ENCODE peak calls at places on chromosomes 16 and 17, in six cellular contexts. One of them, this sample, is unnamed.

GRCh38 chr17:46943511-46944393 is 20.8 kb downstream of the GOSR2 start:
- DNase-seq in effector memory CD4-positive, alpha-beta T cell: no peak
- DNase-seq in brain microvascular endothelial cell: peak
- DNase-seq in activated gamma-delta T cell treated with Interleukin-2 at 50 U/mL for 16 hours: no peak
- DNase-seq in iPS DF 6.9: no peak
- DNase-seq in ovary: peak
- DNase-seq in this sample: no peak

GRCh38 chr17:77881545-77881944 is 77.0 kb upstream of the TNRC6C start:
- DNase-seq in brain microvascular endothelial cell: peak
- DNase-seq in iPS DF 6.9: no peak
- DNase-seq in effector memory CD4-positive, alpha-beta T cell: peak
- DNase-seq in ovary: no peak
- DNase-seq in activated gamma-delta T cell treated with Interleukin-2 at 50 U/mL for 16 hours: peak
- DNase-seq in this sample: peak

GRCh38 chr16:80447263-80447662 is 93.5 kb upstream of the DYNLRB2 start:
- DNase-seq in activated gamma-delta T cell treated with Interleukin-2 at 50 U/mL for 16 hours: no peak
- DNase-seq in iPS DF 6.9: no peak
- DNase-seq in ovary: no peak
- DNase-seq in effector memory CD4-positive, alpha-beta T cell: no peak
- DNase-seq in brain microvascular endothelial cell: no peak
- DNase-seq in this sample: no peak

GRCh38 chr17:40605301-40605700 is 40.0 kb upstream of the CCR7 start:
- DNase-seq in ovary: no peak
- DNase-seq in brain microvascular endothelial cell: no peak
- DNase-seq in activated gamma-delta T cell treated with Interleukin-2 at 50 U/mL for 16 hours: peak
- DNase-seq in effector memory CD4-positive, alpha-beta T cell: peak
- DNase-seq in iPS DF 6.9: no peak
- DNase-seq in this sample: peak

GRCh38 chr16:85308585-85309540 is 196.6 kb upstream of the CIBAR2 start:
- DNase-seq in iPS DF 6.9: no peak
- DNase-seq in brain microvascular endothelial cell: no peak
- DNase-seq in effector memory CD4-positive, alpha-beta T cell: no peak
- DNase-seq in activated gamma-delta T cell treated with Interleukin-2 at 50 U/mL for 16 hours: no peak
- DNase-seq in ovary: no peak
- DNase-seq in this sample: no peak

GRCh38 chr16:2148714-2149629 is 547 bp downstream of the RAB26 start:
- DNase-seq in ovary: no peak
- DNase-seq in activated gamma-delta T cell treated with Interleukin-2 at 50 U/mL for 16 hours: no peak
- DNase-seq in brain microvascular endothelial cell: no peak
- DNase-seq in effector memory CD4-positive, alpha-beta T cell: no peak
- DNase-seq in iPS DF 6.9: no peak
- DNase-seq in this sample: no peak

GRCh38 chr17:5488752-5489151 is 2.4 kb downstream of the MIS12 start:
- DNase-seq in brain microvascular endothelial cell: no peak
- DNase-seq in activated gamma-delta T cell treated with Interleukin-2 at 50 U/mL for 16 hours: no peak
- DNase-seq in ovary: peak
- DNase-seq in iPS DF 6.9: no peak
- DNase-seq in effector memory CD4-positive, alpha-beta T cell: no peak
- DNase-seq in this sample: no peak

GRCh38 chr17:57294629-57295501 is 38.5 kb downstream of the MSI2 start:
- DNase-seq in ovary: no peak
- DNase-seq in activated gamma-delta T cell treated with Interleukin-2 at 50 U/mL for 16 hours: peak
- DNase-seq in effector memory CD4-positive, alpha-beta T cell: no peak
- DNase-seq in brain microvascular endothelial cell: peak
- DNase-seq in iPS DF 6.9: no peak
- DNase-seq in this sample: no peak

GRCh38 chr17:68182016-68182315 is 65.9 kb upstream of the AMZ2 start:
- DNase-seq in effector memory CD4-positive, alpha-beta T cell: no peak
- DNase-seq in brain microvascular endothelial cell: no peak
- DNase-seq in ovary: no peak
- DNase-seq in iPS DF 6.9: no peak
- DNase-seq in activated gamma-delta T cell treated with Interleukin-2 at 50 U/mL for 16 hours: no peak
- DNase-seq in this sample: no peak

GRCh38 chr16:69567031-69567680 is 1.4 kb downstream of the NFAT5 start:
- DNase-seq in effector memory CD4-positive, alpha-beta T cell: no peak
- DNase-seq in brain microvascular endothelial cell: peak
- DNase-seq in activated gamma-delta T cell treated with Interleukin-2 at 50 U/mL for 16 hours: no peak
- DNase-seq in ovary: no peak
- DNase-seq in iPS DF 6.9: no peak
- DNase-seq in this sample: no peak

GRCh38 chr16:13911306-13911705 is 8.6 kb upstream of the ERCC4 start:
- DNase-seq in iPS DF 6.9: no peak
- DNase-seq in brain microvascular endothelial cell: no peak
- DNase-seq in ovary: no peak
- DNase-seq in effector memory CD4-positive, alpha-beta T cell: no peak
- DNase-seq in activated gamma-delta T cell treated with Interleukin-2 at 50 U/mL for 16 hours: no peak
- DNase-seq in this sample: no peak

GRCh38 chr16:81415757-81416156 is 28.9 kb upstream of the CMIP start:
- DNase-seq in effector memory CD4-positive, alpha-beta T cell: no peak
- DNase-seq in brain microvascular endothelial cell: no peak
- DNase-seq in activated gamma-delta T cell treated with Interleukin-2 at 50 U/mL for 16 hours: no peak
- DNase-seq in iPS DF 6.9: no peak
- DNase-seq in ovary: no peak
- DNase-seq in this sample: no peak

GRCh38 chr16:89918453-89919347 is at the start of gene MC1R:
- DNase-seq in activated gamma-delta T cell treated with Interleukin-2 at 50 U/mL for 16 hours: no peak
- DNase-seq in ovary: no peak
- DNase-seq in effector memory CD4-positive, alpha-beta T cell: no peak
- DNase-seq in brain microvascular endothelial cell: peak
- DNase-seq in iPS DF 6.9: no peak
- DNase-seq in this sample: peak

GRCh38 chr16:71440669-71441347 is 1.0 kb downstream of the TLE7 start:
- DNase-seq in ovary: no peak
- DNase-seq in iPS DF 6.9: no peak
- DNase-seq in activated gamma-delta T cell treated with Interleukin-2 at 50 U/mL for 16 hours: no peak
- DNase-seq in effector memory CD4-positive, alpha-beta T cell: no peak
- DNase-seq in brain microvascular endothelial cell: no peak
- DNase-seq in this sample: no peak

GRCh38 chr17:73340093-73340596 is 28.3 kb upstream of the CDC42EP4 start:
- DNase-seq in activated gamma-delta T cell treated with Interleukin-2 at 50 U/mL for 16 hours: no peak
- DNase-seq in effector memory CD4-positive, alpha-beta T cell: no peak
- DNase-seq in iPS DF 6.9: no peak
- DNase-seq in ovary: no peak
- DNase-seq in brain microvascular endothelial cell: peak
- DNase-seq in this sample: no peak

GRCh38 chr17:17269926-17270773 is 10.9 kb downstream of the COPS3 start:
- DNase-seq in iPS DF 6.9: peak
- DNase-seq in activated gamma-delta T cell treated with Interleukin-2 at 50 U/mL for 16 hours: no peak
- DNase-seq in ovary: no peak
- DNase-seq in brain microvascular endothelial cell: no peak
- DNase-seq in effector memory CD4-positive, alpha-beta T cell: no peak
- DNase-seq in this sample: no peak

GRCh38 chr17:1713878-1714487 is 3.8 kb upstream of the TLCD2 start:
- DNase-seq in ovary: peak
- DNase-seq in effector memory CD4-positive, alpha-beta T cell: no peak
- DNase-seq in activated gamma-delta T cell treated with Interleukin-2 at 50 U/mL for 16 hours: no peak
- DNase-seq in brain microvascular endothelial cell: no peak
- DNase-seq in iPS DF 6.9: no peak
- DNase-seq in this sample: no peak

GRCh38 chr17:75639327-75639726 is 6.1 kb downstream of the SMIM5 start:
- DNase-seq in ovary: no peak
- DNase-seq in activated gamma-delta T cell treated with Interleukin-2 at 50 U/mL for 16 hours: no peak
- DNase-seq in effector memory CD4-positive, alpha-beta T cell: no peak
- DNase-seq in iPS DF 6.9: no peak
- DNase-seq in brain microvascular endothelial cell: no peak
- DNase-seq in this sample: no peak

GRCh38 chr17:67227488-67227887 is 17.5 kb downstream of the HELZ start:
- DNase-seq in brain microvascular endothelial cell: no peak
- DNase-seq in activated gamma-delta T cell treated with Interleukin-2 at 50 U/mL for 16 hours: no peak
- DNase-seq in effector memory CD4-positive, alpha-beta T cell: no peak
- DNase-seq in ovary: no peak
- DNase-seq in iPS DF 6.9: no peak
- DNase-seq in this sample: no peak

GRCh38 chr17:1762906-1763829 is 1.3 kb downstream of the SERPINF1 start:
- DNase-seq in iPS DF 6.9: no peak
- DNase-seq in effector memory CD4-positive, alpha-beta T cell: no peak
- DNase-seq in brain microvascular endothelial cell: peak
- DNase-seq in ovary: peak
- DNase-seq in activated gamma-delta T cell treated with Interleukin-2 at 50 U/mL for 16 hours: no peak
- DNase-seq in this sample: peak

GRCh38 chr16:9123871-9124270 is 32.4 kb downstream of the HAPSTR1 start:
- DNase-seq in brain microvascular endothelial cell: no peak
- DNase-seq in effector memory CD4-positive, alpha-beta T cell: no peak
- DNase-seq in ovary: no peak
- DNase-seq in iPS DF 6.9: no peak
- DNase-seq in activated gamma-delta T cell treated with Interleukin-2 at 50 U/mL for 16 hours: no peak
- DNase-seq in this sample: no peak

GRCh38 chr17:66383353-66383752 is 80.9 kb downstream of the PRKCA start:
- DNase-seq in activated gamma-delta T cell treated with Interleukin-2 at 50 U/mL for 16 hours: no peak
- DNase-seq in effector memory CD4-positive, alpha-beta T cell: no peak
- DNase-seq in brain microvascular endothelial cell: peak
- DNase-seq in ovary: no peak
- DNase-seq in iPS DF 6.9: no peak
- DNase-seq in this sample: no peak

GRCh38 chr16:27408012-27408601 is 6.1 kb downstream of the IL21R start:
- DNase-seq in iPS DF 6.9: no peak
- DNase-seq in brain microvascular endothelial cell: peak
- DNase-seq in activated gamma-delta T cell treated with Interleukin-2 at 50 U/mL for 16 hours: no peak
- DNase-seq in effector memory CD4-positive, alpha-beta T cell: no peak
- DNase-seq in ovary: no peak
- DNase-seq in this sample: no peak

GRCh38 chr17:72624652-72625051 is 467.8 kb downstream of the SLC39A11 start:
- DNase-seq in effector memory CD4-positive, alpha-beta T cell: no peak
- DNase-seq in brain microvascular endothelial cell: no peak
- DNase-seq in activated gamma-delta T cell treated with Interleukin-2 at 50 U/mL for 16 hours: no peak
- DNase-seq in ovary: no peak
- DNase-seq in iPS DF 6.9: no peak
- DNase-seq in this sample: no peak

GRCh38 chr17:3689262-3690093 is 6.5 kb downstream of the P2RX5 start:
- DNase-seq in activated gamma-delta T cell treated with Interleukin-2 at 50 U/mL for 16 hours: no peak
- DNase-seq in iPS DF 6.9: no peak
- DNase-seq in brain microvascular endothelial cell: no peak
- DNase-seq in ovary: no peak
- DNase-seq in effector memory CD4-positive, alpha-beta T cell: no peak
- DNase-seq in this sample: no peak

GRCh38 chr16:81647527-81647926 is 131.6 kb upstream of the PLCG2 start:
- DNase-seq in ovary: no peak
- DNase-seq in iPS DF 6.9: no peak
- DNase-seq in brain microvascular endothelial cell: peak
- DNase-seq in effector memory CD4-positive, alpha-beta T cell: no peak
- DNase-seq in activated gamma-delta T cell treated with Interleukin-2 at 50 U/mL for 16 hours: no peak
- DNase-seq in this sample: no peak

GRCh38 chr17:63476857-63477470 is at the start of gene ACE:
- DNase-seq in effector memory CD4-positive, alpha-beta T cell: peak
- DNase-seq in activated gamma-delta T cell treated with Interleukin-2 at 50 U/mL for 16 hours: peak
- DNase-seq in iPS DF 6.9: no peak
- DNase-seq in ovary: no peak
- DNase-seq in brain microvascular endothelial cell: no peak
- DNase-seq in this sample: no peak

GRCh38 chr16:85034591-85035433 is 7.2 kb downstream of the KIAA0513 start:
- DNase-seq in effector memory CD4-positive, alpha-beta T cell: no peak
- DNase-seq in iPS DF 6.9: no peak
- DNase-seq in activated gamma-delta T cell treated with Interleukin-2 at 50 U/mL for 16 hours: no peak
- DNase-seq in brain microvascular endothelial cell: no peak
- DNase-seq in ovary: no peak
- DNase-seq in this sample: no peak

GRCh38 chr17:78112508-78113471 is 15.8 kb downstream of the TMC6 start:
- DNase-seq in ovary: peak
- DNase-seq in effector memory CD4-positive, alpha-beta T cell: peak
- DNase-seq in activated gamma-delta T cell treated with Interleukin-2 at 50 U/mL for 16 hours: peak
- DNase-seq in brain microvascular endothelial cell: peak
- DNase-seq in iPS DF 6.9: peak
- DNase-seq in this sample: peak

This sample was measured in T-helper 2 cell.